ENCODE peak calls at places on chromosomes 12 and 14, in ten cellular contexts. One of them, this sample, is unnamed.

GRCh38 chr14:99468836-99469592 is 11.6 kb downstream of the SETD3 start:
- DNase-seq in Peyer's patch: no peak
- DNase-seq in lower leg skin: no peak
- DNase-seq in esophagus muscularis mucosa: no peak
- DNase-seq in transverse colon: no peak
- DNase-seq in gastrocnemius medialis: no peak
- DNase-seq in A549: no peak
- DNase-seq in IMR-90: peak
- DNase-seq in adrenal gland: no peak
- DNase-seq in K562: no peak
- DNase-seq in this sample: no peak

GRCh38 chr12:26378721-26379120 is 183.3 kb downstream of the SSPN start:
- DNase-seq in Peyer's patch: no peak
- DNase-seq in lower leg skin: no peak
- DNase-seq in esophagus muscularis mucosa: no peak
- DNase-seq in transverse colon: peak
- DNase-seq in gastrocnemius medialis: no peak
- DNase-seq in A549: no peak
- DNase-seq in IMR-90: no peak
- DNase-seq in adrenal gland: no peak
- DNase-seq in K562: no peak
- DNase-seq in this sample: no peak

GRCh38 chr12:116161588-116161987 is 115.9 kb downstream of the MED13L start:
- DNase-seq in Peyer's patch: no peak
- DNase-seq in lower leg skin: no peak
- DNase-seq in esophagus muscularis mucosa: no peak
- DNase-seq in transverse colon: no peak
- DNase-seq in gastrocnemius medialis: no peak
- DNase-seq in A549: no peak
- DNase-seq in IMR-90: peak
- DNase-seq in adrenal gland: no peak
- DNase-seq in K562: no peak
- DNase-seq in this sample: no peak

GRCh38 chr12:40942326-40942725 is 245.8 kb upstream of the PDZRN4 start:
- DNase-seq in Peyer's patch: no peak
- DNase-seq in lower leg skin: no peak
- DNase-seq in esophagus muscularis mucosa: no peak
- DNase-seq in transverse colon: no peak
- DNase-seq in gastrocnemius medialis: no peak
- DNase-seq in A549: no peak
- DNase-seq in IMR-90: peak
- DNase-seq in adrenal gland: no peak
- DNase-seq in K562: no peak
- DNase-seq in this sample: no peak

GRCh38 chr12:64883264-64884163 is 59.1 kb downstream of the TBC1D30 start:
- DNase-seq in Peyer's patch: no peak
- DNase-seq in lower leg skin: no peak
- DNase-seq in esophagus muscularis mucosa: no peak
- DNase-seq in transverse colon: no peak
- DNase-seq in gastrocnemius medialis: no peak
- DNase-seq in A549: peak
- DNase-seq in IMR-90: no peak
- DNase-seq in adrenal gland: no peak
- DNase-seq in K562: no peak
- DNase-seq in this sample: no peak

GRCh38 chr12:63978519-63978918 is 134.0 kb downstream of the SRGAP1 start:
- DNase-seq in Peyer's patch: no peak
- DNase-seq in lower leg skin: no peak
- DNase-seq in esophagus muscularis mucosa: no peak
- DNase-seq in transverse colon: no peak
- DNase-seq in gastrocnemius medialis: no peak
- DNase-seq in A549: peak
- DNase-seq in IMR-90: peak
- DNase-seq in adrenal gland: no peak
- DNase-seq in K562: no peak
- DNase-seq in this sample: no peak

GRCh38 chr14:89256951-89257350 is 160.1 kb downstream of the FOXN3 start:
- DNase-seq in Peyer's patch: no peak
- DNase-seq in lower leg skin: peak
- DNase-seq in esophagus muscularis mucosa: no peak
- DNase-seq in transverse colon: no peak
- DNase-seq in gastrocnemius medialis: no peak
- DNase-seq in A549: no peak
- DNase-seq in IMR-90: no peak
- DNase-seq in adrenal gland: no peak
- DNase-seq in K562: no peak
- DNase-seq in this sample: no peak

GRCh38 chr12:10140001-10140400 is 10.0 kb upstream of the CLEC7A start:
- DNase-seq in Peyer's patch: no peak
- DNase-seq in lower leg skin: no peak
- DNase-seq in esophagus muscularis mucosa: no peak
- DNase-seq in transverse colon: no peak
- DNase-seq in gastrocnemius medialis: no peak
- DNase-seq in A549: peak
- DNase-seq in IMR-90: peak
- DNase-seq in adrenal gland: no peak
- DNase-seq in K562: no peak
- DNase-seq in this sample: no peak

GRCh38 chr12:108381793-108382436 is 42.8 kb upstream of the CMKLR1 start:
- DNase-seq in Peyer's patch: no peak
- DNase-seq in lower leg skin: no peak
- DNase-seq in esophagus muscularis mucosa: no peak
- DNase-seq in transverse colon: no peak
- DNase-seq in gastrocnemius medialis: no peak
- DNase-seq in A549: no peak
- DNase-seq in IMR-90: no peak
- DNase-seq in adrenal gland: no peak
- DNase-seq in K562: no peak
- DNase-seq in this sample: no peak

GRCh38 chr14:71586131-71586893 is 345.9 kb upstream of the RGS6 start:
- DNase-seq in Peyer's patch: no peak
- DNase-seq in lower leg skin: no peak
- DNase-seq in esophagus muscularis mucosa: no peak
- DNase-seq in transverse colon: no peak
- DNase-seq in gastrocnemius medialis: no peak
- DNase-seq in A549: no peak
- DNase-seq in IMR-90: peak
- DNase-seq in adrenal gland: peak
- DNase-seq in K562: no peak
- DNase-seq in this sample: no peak

GRCh38 chr14:54338696-54339317 is 58.0 kb upstream of the CDKN3 start:
- DNase-seq in Peyer's patch: no peak
- DNase-seq in lower leg skin: no peak
- DNase-seq in esophagus muscularis mucosa: no peak
- DNase-seq in transverse colon: no peak
- DNase-seq in gastrocnemius medialis: no peak
- DNase-seq in A549: peak
- DNase-seq in IMR-90: peak
- DNase-seq in adrenal gland: no peak
- DNase-seq in K562: no peak
- DNase-seq in this sample: no peak

GRCh38 chr12:48998497-48999353 is 450 bp downstream of the DDN start:
- DNase-seq in Peyer's patch: peak
- DNase-seq in lower leg skin: peak
- DNase-seq in esophagus muscularis mucosa: no peak
- DNase-seq in transverse colon: peak
- DNase-seq in gastrocnemius medialis: no peak
- DNase-seq in A549: no peak
- DNase-seq in IMR-90: peak
- DNase-seq in adrenal gland: no peak
- DNase-seq in K562: peak
- DNase-seq in this sample: peak

GRCh38 chr14:86296173-86296572 is 766.2 kb downstream of the FLRT2 start:
- DNase-seq in Peyer's patch: no peak
- DNase-seq in lower leg skin: no peak
- DNase-seq in esophagus muscularis mucosa: no peak
- DNase-seq in transverse colon: no peak
- DNase-seq in gastrocnemius medialis: no peak
- DNase-seq in A549: no peak
- DNase-seq in IMR-90: peak
- DNase-seq in adrenal gland: no peak
- DNase-seq in K562: no peak
- DNase-seq in this sample: no peak

GRCh38 chr14:73741876-73742519 is 27.8 kb upstream of the PNMA1 start:
- DNase-seq in Peyer's patch: peak
- DNase-seq in lower leg skin: peak
- DNase-seq in esophagus muscularis mucosa: no peak
- DNase-seq in transverse colon: no peak
- DNase-seq in gastrocnemius medialis: no peak
- DNase-seq in A549: no peak
- DNase-seq in IMR-90: no peak
- DNase-seq in adrenal gland: no peak
- DNase-seq in K562: peak
- DNase-seq in this sample: no peak
- TF ChIP-seq POLR2A in Peyer's patch: no peak
- TF ChIP-seq POLR2A in lower leg skin: no peak
- TF ChIP-seq POLR2A in esophagus muscularis mucosa: no peak
- TF ChIP-seq POLR2A in transverse colon: no peak
- TF ChIP-seq POLR2A in gastrocnemius medialis: no peak
- TF ChIP-seq POLR2A in A549: no peak
- TF ChIP-seq POLR2A in IMR-90: no peak
- TF ChIP-seq POLR2A in adrenal gland: no peak
- TF ChIP-seq POLR2A in K562: no peak
- TF ChIP-seq POLR2A in this sample: no peak

GRCh38 chr12:110725267-110725666 is 17.4 kb downstream of the PPP1CC start:
- DNase-seq in Peyer's patch: no peak
- DNase-seq in lower leg skin: no peak
- DNase-seq in esophagus muscularis mucosa: no peak
- DNase-seq in transverse colon: no peak
- DNase-seq in gastrocnemius medialis: no peak
- DNase-seq in A549: no peak
- DNase-seq in IMR-90: no peak
- DNase-seq in adrenal gland: no peak
- DNase-seq in K562: no peak
- DNase-seq in this sample: no peak
- TF ChIP-seq POLR2A in Peyer's patch: no peak
- TF ChIP-seq POLR2A in lower leg skin: no peak
- TF ChIP-seq POLR2A in esophagus muscularis mucosa: no peak
- TF ChIP-seq POLR2A in transverse colon: no peak
- TF ChIP-seq POLR2A in gastrocnemius medialis: no peak
- TF ChIP-seq POLR2A in A549: no peak
- TF ChIP-seq POLR2A in IMR-90: no peak
- TF ChIP-seq POLR2A in adrenal gland: no peak
- TF ChIP-seq POLR2A in K562: no peak
- TF ChIP-seq POLR2A in this sample: no peak

GRCh38 chr14:69064596-69064995 is 85.5 kb upstream of the ACTN1 start:
- DNase-seq in Peyer's patch: no peak
- DNase-seq in lower leg skin: no peak
- DNase-seq in esophagus muscularis mucosa: no peak
- DNase-seq in transverse colon: no peak
- DNase-seq in gastrocnemius medialis: no peak
- DNase-seq in A549: no peak
- DNase-seq in IMR-90: no peak
- DNase-seq in adrenal gland: no peak
- DNase-seq in K562: no peak
- DNase-seq in this sample: no peak

GRCh38 chr14:69066396-69067171 is 86.3 kb downstream of the DCAF5 start:
- DNase-seq in Peyer's patch: no peak
- DNase-seq in lower leg skin: no peak
- DNase-seq in esophagus muscularis mucosa: no peak
- DNase-seq in transverse colon: no peak
- DNase-seq in gastrocnemius medialis: no peak
- DNase-seq in A549: no peak
- DNase-seq in IMR-90: no peak
- DNase-seq in adrenal gland: no peak
- DNase-seq in K562: no peak
- DNase-seq in this sample: no peak

GRCh38 chr14:69073429-69073828 is 79.5 kb downstream of the DCAF5 start:
- DNase-seq in Peyer's patch: no peak
- DNase-seq in lower leg skin: no peak
- DNase-seq in esophagus muscularis mucosa: no peak
- DNase-seq in transverse colon: no peak
- DNase-seq in gastrocnemius medialis: no peak
- DNase-seq in A549: no peak
- DNase-seq in IMR-90: no peak
- DNase-seq in adrenal gland: no peak
- DNase-seq in K562: no peak
- DNase-seq in this sample: no peak

GRCh38 chr14:69072584-69072983 is 80.3 kb downstream of the DCAF5 start:
- DNase-seq in Peyer's patch: no peak
- DNase-seq in lower leg skin: no peak
- DNase-seq in esophagus muscularis mucosa: no peak
- DNase-seq in transverse colon: no peak
- DNase-seq in gastrocnemius medialis: no peak
- DNase-seq in A549: no peak
- DNase-seq in IMR-90: no peak
- DNase-seq in adrenal gland: no peak
- DNase-seq in K562: no peak
- DNase-seq in this sample: no peak

GRCh38 chr14:69069020-69069421 is 83.9 kb downstream of the DCAF5 start:
- DNase-seq in Peyer's patch: no peak
- DNase-seq in lower leg skin: no peak
- DNase-seq in esophagus muscularis mucosa: no peak
- DNase-seq in transverse colon: no peak
- DNase-seq in gastrocnemius medialis: no peak
- DNase-seq in A549: no peak
- DNase-seq in IMR-90: peak
- DNase-seq in adrenal gland: no peak
- DNase-seq in K562: peak
- DNase-seq in this sample: no peak
- TF ChIP-seq POLR2A in Peyer's patch: no peak
- TF ChIP-seq POLR2A in lower leg skin: no peak
- TF ChIP-seq POLR2A in esophagus muscularis mucosa: no peak
- TF ChIP-seq POLR2A in transverse colon: no peak
- TF ChIP-seq POLR2A in gastrocnemius medialis: no peak
- TF ChIP-seq POLR2A in A549: no peak
- TF ChIP-seq POLR2A in IMR-90: no peak
- TF ChIP-seq POLR2A in adrenal gland: no peak
- TF ChIP-seq POLR2A in K562: no peak
- TF ChIP-seq POLR2A in this sample: no peak

DNA sequence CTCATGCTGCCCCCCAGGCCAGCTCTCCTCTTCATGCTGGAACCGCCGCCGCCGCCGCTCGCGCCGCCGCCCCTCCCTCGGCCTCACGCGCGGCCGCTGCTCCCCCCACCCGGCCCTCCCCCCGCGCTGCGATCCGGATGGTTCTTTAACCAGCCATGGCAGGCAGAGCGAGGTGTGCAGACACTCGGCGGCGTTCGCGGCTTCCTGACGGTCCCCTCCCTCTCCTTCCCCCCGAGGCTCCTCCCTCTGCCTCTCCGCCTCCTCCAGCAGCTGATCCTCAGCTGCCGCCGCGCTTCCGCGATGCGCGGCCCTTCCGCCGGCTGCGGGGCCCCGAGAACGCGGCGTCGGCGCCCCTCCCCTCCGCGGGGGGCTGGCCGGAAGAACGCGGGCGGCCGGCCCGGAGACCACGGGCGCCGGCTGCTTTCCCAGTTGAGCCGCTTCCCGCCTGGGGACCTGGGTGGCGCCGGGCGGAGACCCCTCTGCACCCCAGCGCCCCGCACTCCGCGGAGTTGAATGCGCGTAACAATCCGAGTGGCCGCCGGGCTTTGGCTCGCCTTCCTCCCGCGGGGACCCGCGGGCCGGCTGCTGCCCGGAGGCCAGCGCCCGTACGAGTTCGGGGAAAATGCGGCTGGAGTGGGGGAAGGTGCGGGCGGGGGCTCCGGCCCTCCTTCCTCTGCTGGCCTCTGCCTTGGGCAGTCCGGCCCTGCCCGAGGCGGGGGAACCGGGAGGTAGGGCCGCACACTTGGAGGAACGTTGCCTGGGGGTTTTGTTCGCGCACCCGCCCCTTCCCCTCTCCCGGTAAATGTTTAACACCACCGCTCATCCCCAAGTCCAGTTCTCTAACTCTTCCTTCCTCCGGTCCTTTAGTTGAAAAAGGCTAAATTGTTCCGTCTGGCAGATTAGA is at the start of gene DCAF5:
- DNase-seq in Peyer's patch: peak
- DNase-seq in lower leg skin: peak
- DNase-seq in esophagus muscularis mucosa: peak
- DNase-seq in transverse colon: peak
- DNase-seq in gastrocnemius medialis: peak
- DNase-seq in A549: peak
- DNase-seq in IMR-90: peak
- DNase-seq in adrenal gland: peak
- DNase-seq in K562: peak
- DNase-seq in this sample: peak
- TF ChIP-seq POLR2A in Peyer's patch: peak
- TF ChIP-seq POLR2A in lower leg skin: no peak
- TF ChIP-seq POLR2A in esophagus muscularis mucosa: peak
- TF ChIP-seq POLR2A in transverse colon: peak
- TF ChIP-seq POLR2A in gastrocnemius medialis: peak
- TF ChIP-seq POLR2A in A549: peak
- TF ChIP-seq POLR2A in IMR-90: no peak
- TF ChIP-seq POLR2A in adrenal gland: peak
- TF ChIP-seq POLR2A in K562: peak
- TF ChIP-seq POLR2A in this sample: no peak

This sample was measured in stomach.